ENCODE peak calls at places on chromosome 7, in eight cellular contexts. One of them, this sample, is unnamed.

GRCh38 chr7:130154131-130154500 is 51.1 kb downstream of the TMEM209 start:
- DNase-seq in endothelial cell of umbilical vein: no peak
- DNase-seq in adrenal gland: no peak
- DNase-seq in neural progenitor cell: no peak
- DNase-seq in sigmoid colon: no peak
- DNase-seq in prostate gland: no peak
- DNase-seq in fibroblast of lung: no peak
- DNase-seq in dorsolateral prefrontal cortex: no peak
- DNase-seq in this sample: no peak

GRCh38 chr7:44289341-44290249 is 35.8 kb downstream of the CAMK2B start:
- DNase-seq in sigmoid colon: peak; percentile 46
- DNase-seq in neural progenitor cell: no peak
- DNase-seq in dorsolateral prefrontal cortex: peak; percentile 31
- DNase-seq in endothelial cell of umbilical vein: no peak
- DNase-seq in fibroblast of lung: no peak
- DNase-seq in prostate gland: no peak
- DNase-seq in adrenal gland: no peak
- DNase-seq in this sample: peak; percentile 30

GRCh38 chr7:159094919-159095915 is 49.5 kb downstream of the VIPR2 start:
- DNase-seq in fibroblast of lung: no peak
- DNase-seq in sigmoid colon: peak; percentile 54
- DNase-seq in dorsolateral prefrontal cortex: no peak
- DNase-seq in endothelial cell of umbilical vein: no peak
- DNase-seq in prostate gland: no peak
- DNase-seq in adrenal gland: no peak
- DNase-seq in neural progenitor cell: no peak
- DNase-seq in this sample: no peak

GRCh38 chr7:10998984-10999757 is 25.5 kb downstream of the PHF14 start:
- DNase-seq in adrenal gland: no peak
- DNase-seq in prostate gland: no peak
- DNase-seq in dorsolateral prefrontal cortex: no peak
- DNase-seq in fibroblast of lung: peak; percentile 8
- DNase-seq in endothelial cell of umbilical vein: no peak
- DNase-seq in neural progenitor cell: peak; percentile 2
- DNase-seq in sigmoid colon: no peak
- DNase-seq in this sample: no peak

GRCh38 chr7:107610353-107610752 is 30.3 kb downstream of the BCAP29 start:
- DNase-seq in dorsolateral prefrontal cortex: no peak
- DNase-seq in endothelial cell of umbilical vein: peak; percentile 52
- DNase-seq in adrenal gland: no peak
- DNase-seq in sigmoid colon: no peak
- DNase-seq in neural progenitor cell: no peak
- DNase-seq in prostate gland: no peak
- DNase-seq in fibroblast of lung: peak; percentile 47
- DNase-seq in this sample: no peak

GRCh38 chr7:133910761-133911160 is 216.4 kb upstream of the LRGUK start:
- DNase-seq in adrenal gland: no peak
- DNase-seq in dorsolateral prefrontal cortex: no peak
- DNase-seq in sigmoid colon: no peak
- DNase-seq in endothelial cell of umbilical vein: no peak
- DNase-seq in fibroblast of lung: no peak
- DNase-seq in prostate gland: no peak
- DNase-seq in neural progenitor cell: no peak
- DNase-seq in this sample: no peak

GRCh38 chr7:139548302-139549028 is 25.0 kb downstream of the CLEC2L start:
- DNase-seq in sigmoid colon: no peak
- DNase-seq in endothelial cell of umbilical vein: no peak
- DNase-seq in neural progenitor cell: no peak
- DNase-seq in dorsolateral prefrontal cortex: no peak
- DNase-seq in fibroblast of lung: no peak
- DNase-seq in adrenal gland: no peak
- DNase-seq in prostate gland: no peak
- DNase-seq in this sample: no peak

GRCh38 chr7:6350057-6350752 is 77.8 kb upstream of the CYTH3 start:
- DNase-seq in neural progenitor cell: no peak
- DNase-seq in adrenal gland: no peak
- DNase-seq in fibroblast of lung: peak; percentile 14
- DNase-seq in dorsolateral prefrontal cortex: no peak
- DNase-seq in prostate gland: no peak
- DNase-seq in sigmoid colon: no peak
- DNase-seq in endothelial cell of umbilical vein: no peak
- DNase-seq in this sample: no peak

GRCh38 chr7:1844336-1844955 is 174.4 kb downstream of the ELFN1 start:
- DNase-seq in dorsolateral prefrontal cortex: peak; percentile 28
- DNase-seq in neural progenitor cell: no peak
- DNase-seq in adrenal gland: no peak
- DNase-seq in endothelial cell of umbilical vein: no peak
- DNase-seq in prostate gland: no peak
- DNase-seq in fibroblast of lung: no peak
- DNase-seq in sigmoid colon: peak; percentile 60
- DNase-seq in this sample: peak; percentile 11

GRCh38 chr7:37349979-37350590 is 98.6 kb downstream of the ELMO1 start:
- DNase-seq in endothelial cell of umbilical vein: no peak
- DNase-seq in dorsolateral prefrontal cortex: no peak
- DNase-seq in adrenal gland: peak; percentile 4
- DNase-seq in prostate gland: no peak
- DNase-seq in neural progenitor cell: no peak
- DNase-seq in sigmoid colon: no peak
- DNase-seq in fibroblast of lung: no peak
- DNase-seq in this sample: no peak

GRCh38 chr7:135901585-135902540 is 75.3 kb downstream of the MTPN start:
- DNase-seq in dorsolateral prefrontal cortex: no peak
- DNase-seq in prostate gland: no peak
- DNase-seq in adrenal gland: no peak
- DNase-seq in sigmoid colon: no peak
- DNase-seq in endothelial cell of umbilical vein: no peak
- DNase-seq in neural progenitor cell: peak; percentile 36
- DNase-seq in fibroblast of lung: no peak
- DNase-seq in this sample: no peak

GRCh38 chr7:37095122-37095521 is 353.5 kb downstream of the ELMO1 start:
- DNase-seq in dorsolateral prefrontal cortex: no peak
- DNase-seq in adrenal gland: no peak
- DNase-seq in fibroblast of lung: no peak
- DNase-seq in neural progenitor cell: no peak
- DNase-seq in sigmoid colon: no peak
- DNase-seq in prostate gland: no peak
- DNase-seq in endothelial cell of umbilical vein: no peak
- DNase-seq in this sample: no peak

GRCh38 chr7:106344861-106345260 is 60.1 kb upstream of the NAMPT start:
- DNase-seq in endothelial cell of umbilical vein: peak; percentile 23
- DNase-seq in sigmoid colon: no peak
- DNase-seq in prostate gland: no peak
- DNase-seq in neural progenitor cell: no peak
- DNase-seq in dorsolateral prefrontal cortex: no peak
- DNase-seq in adrenal gland: no peak
- DNase-seq in fibroblast of lung: peak; percentile 15
- DNase-seq in this sample: no peak

GRCh38 chr7:97011536-97012292 is 6.4 kb downstream of the DLX6 start:
- DNase-seq in prostate gland: no peak
- DNase-seq in dorsolateral prefrontal cortex: no peak
- DNase-seq in sigmoid colon: no peak
- DNase-seq in fibroblast of lung: no peak
- DNase-seq in neural progenitor cell: no peak
- DNase-seq in endothelial cell of umbilical vein: no peak
- DNase-seq in adrenal gland: no peak
- DNase-seq in this sample: no peak

GRCh38 chr7:18906901-18907300 is 210.5 kb downstream of the TWIST1 start:
- DNase-seq in dorsolateral prefrontal cortex: no peak
- DNase-seq in prostate gland: no peak
- DNase-seq in sigmoid colon: no peak
- DNase-seq in endothelial cell of umbilical vein: no peak
- DNase-seq in neural progenitor cell: peak; percentile 18
- DNase-seq in fibroblast of lung: no peak
- DNase-seq in adrenal gland: no peak
- DNase-seq in this sample: no peak

GRCh38 chr7:77791956-77792355 is 6.3 kb downstream of the TMEM60 start:
- DNase-seq in prostate gland: peak; percentile 23
- DNase-seq in dorsolateral prefrontal cortex: no peak
- DNase-seq in fibroblast of lung: no peak
- DNase-seq in adrenal gland: no peak
- DNase-seq in endothelial cell of umbilical vein: no peak
- DNase-seq in sigmoid colon: no peak
- DNase-seq in neural progenitor cell: no peak
- DNase-seq in this sample: no peak

GRCh38 chr7:90211391-90212148 is at the start of gene STEAP2:
- DNase-seq in endothelial cell of umbilical vein: peak; percentile 94
- DNase-seq in neural progenitor cell: peak; percentile 93
- DNase-seq in dorsolateral prefrontal cortex: peak; percentile 85
- DNase-seq in prostate gland: peak; percentile 90
- DNase-seq in fibroblast of lung: peak; percentile 92
- DNase-seq in sigmoid colon: peak; percentile 98
- DNase-seq in adrenal gland: peak; percentile 81
- DNase-seq in this sample: peak; percentile 88

GRCh38 chr7:47088329-47089067 is 493.4 kb downstream of the TNS3 start:
- DNase-seq in adrenal gland: peak; percentile 64
- DNase-seq in neural progenitor cell: peak; percentile 87
- DNase-seq in dorsolateral prefrontal cortex: peak; percentile 53
- DNase-seq in endothelial cell of umbilical vein: peak; percentile 65
- DNase-seq in prostate gland: peak; percentile 49
- DNase-seq in fibroblast of lung: peak; percentile 71
- DNase-seq in sigmoid colon: peak; percentile 77
- DNase-seq in this sample: peak; percentile 49

GRCh38 chr7:131424219-131424822 is 96.6 kb downstream of the MKLN1 start:
- DNase-seq in neural progenitor cell: peak; percentile 20
- DNase-seq in dorsolateral prefrontal cortex: no peak
- DNase-seq in endothelial cell of umbilical vein: peak; percentile 66
- DNase-seq in prostate gland: no peak
- DNase-seq in fibroblast of lung: peak; percentile 73
- DNase-seq in adrenal gland: no peak
- DNase-seq in sigmoid colon: no peak
- DNase-seq in this sample: no peak
- H3K27ac ChIP-seq in neural progenitor cell: no peak overlapping the region
- H3K27ac ChIP-seq in dorsolateral prefrontal cortex: peak overlapping the region; percentile 13
- H3K27ac ChIP-seq in endothelial cell of umbilical vein: no peak overlapping the region
- H3K27ac ChIP-seq in prostate gland: peak overlapping the region; percentile 29
- H3K27ac ChIP-seq in fibroblast of lung: no peak overlapping the region
- H3K27ac ChIP-seq in adrenal gland: no peak overlapping the region
- H3K27ac ChIP-seq in sigmoid colon: peak overlapping the region; percentile 14
- H3K27ac ChIP-seq in this sample: peak overlapping the region; percentile 70

GRCh38 chr7:4849390-4849789 is 12.4 kb downstream of the PAPOLB start:
- DNase-seq in adrenal gland: peak; percentile 30
- DNase-seq in prostate gland: peak; percentile 28
- DNase-seq in fibroblast of lung: peak; percentile 32
- DNase-seq in dorsolateral prefrontal cortex: no peak
- DNase-seq in endothelial cell of umbilical vein: peak; percentile 36
- DNase-seq in neural progenitor cell: peak; percentile 67
- DNase-seq in sigmoid colon: no peak
- DNase-seq in this sample: no peak
- TF ChIP-seq CTCF in adrenal gland: peak; percentile 30
- TF ChIP-seq CTCF in prostate gland: peak; percentile 16
- TF ChIP-seq CTCF in fibroblast of lung: peak; percentile 40
- TF ChIP-seq CTCF in dorsolateral prefrontal cortex: peak; percentile 51
- TF ChIP-seq CTCF in endothelial cell of umbilical vein: peak; percentile 39
- TF ChIP-seq CTCF in neural progenitor cell: peak; percentile 17
- TF ChIP-seq CTCF in sigmoid colon: no peak
- TF ChIP-seq CTCF in this sample: peak; percentile 36

DNA sequence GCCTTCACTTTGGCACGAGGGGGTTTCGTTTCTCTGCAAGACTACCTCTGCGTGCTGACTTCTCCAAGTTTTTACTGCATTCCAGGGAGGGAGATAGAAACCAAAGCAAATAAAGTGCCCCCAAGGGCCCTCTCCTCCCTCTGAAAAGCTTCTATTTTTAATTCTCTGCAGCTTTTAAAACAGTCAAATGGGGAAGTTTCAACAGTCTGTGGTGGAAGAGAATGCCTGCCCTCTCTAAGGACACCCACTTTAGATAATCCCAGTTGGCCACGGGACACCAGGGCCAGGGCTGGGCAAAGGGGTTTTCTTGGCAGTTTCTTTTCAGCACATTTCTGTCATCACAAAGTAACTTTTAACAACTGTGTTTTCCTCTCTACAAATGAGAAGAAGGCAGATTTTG is 386.7 kb upstream of the NPVF start:
- DNase-seq in sigmoid colon: no peak
- DNase-seq in neural progenitor cell: no peak
- DNase-seq in fibroblast of lung: no peak
- DNase-seq in dorsolateral prefrontal cortex: no peak
- DNase-seq in prostate gland: no peak
- DNase-seq in endothelial cell of umbilical vein: no peak
- DNase-seq in adrenal gland: no peak
- DNase-seq in this sample: no peak
- H3K4me3 ChIP-seq in sigmoid colon: no peak overlapping the region
- H3K4me3 ChIP-seq in neural progenitor cell: no peak overlapping the region
- H3K4me3 ChIP-seq in fibroblast of lung: no peak overlapping the region
- H3K4me3 ChIP-seq in dorsolateral prefrontal cortex: no peak overlapping the region
- H3K4me3 ChIP-seq in prostate gland: no peak overlapping the region
- H3K4me3 ChIP-seq in endothelial cell of umbilical vein: no peak overlapping the region
- H3K4me3 ChIP-seq in adrenal gland: no peak overlapping the region
- H3K4me3 ChIP-seq in this sample: no peak overlapping the region

GRCh38 chr7:73881352-73882059 is 20.5 kb downstream of the TMEM270 start:
- DNase-seq in sigmoid colon: no peak
- DNase-seq in prostate gland: no peak
- DNase-seq in fibroblast of lung: no peak
- DNase-seq in adrenal gland: no peak
- DNase-seq in neural progenitor cell: no peak
- DNase-seq in endothelial cell of umbilical vein: peak; percentile 73
- DNase-seq in dorsolateral prefrontal cortex: no peak
- DNase-seq in this sample: no peak

GRCh38 chr7:73879977-73880681 is 19.2 kb downstream of the TMEM270 start:
- DNase-seq in prostate gland: no peak
- DNase-seq in adrenal gland: peak; percentile 33
- DNase-seq in endothelial cell of umbilical vein: no peak
- DNase-seq in sigmoid colon: no peak
- DNase-seq in neural progenitor cell: no peak
- DNase-seq in dorsolateral prefrontal cortex: no peak
- DNase-seq in fibroblast of lung: peak; percentile 90
- DNase-seq in this sample: peak; percentile 71

GRCh38 chr7:73882060-73882428 is 21.1 kb downstream of the TMEM270 start:
- DNase-seq in sigmoid colon: no peak
- DNase-seq in adrenal gland: no peak
- DNase-seq in dorsolateral prefrontal cortex: no peak
- DNase-seq in neural progenitor cell: no peak
- DNase-seq in endothelial cell of umbilical vein: no peak
- DNase-seq in prostate gland: no peak
- DNase-seq in fibroblast of lung: no peak
- DNase-seq in this sample: no peak

GRCh38 chr7:73876973-73877372 is 16.0 kb downstream of the TMEM270 start:
- DNase-seq in prostate gland: no peak
- DNase-seq in neural progenitor cell: no peak
- DNase-seq in fibroblast of lung: no peak
- DNase-seq in sigmoid colon: no peak
- DNase-seq in adrenal gland: no peak
- DNase-seq in dorsolateral prefrontal cortex: no peak
- DNase-seq in endothelial cell of umbilical vein: no peak
- DNase-seq in this sample: no peak

DNA sequence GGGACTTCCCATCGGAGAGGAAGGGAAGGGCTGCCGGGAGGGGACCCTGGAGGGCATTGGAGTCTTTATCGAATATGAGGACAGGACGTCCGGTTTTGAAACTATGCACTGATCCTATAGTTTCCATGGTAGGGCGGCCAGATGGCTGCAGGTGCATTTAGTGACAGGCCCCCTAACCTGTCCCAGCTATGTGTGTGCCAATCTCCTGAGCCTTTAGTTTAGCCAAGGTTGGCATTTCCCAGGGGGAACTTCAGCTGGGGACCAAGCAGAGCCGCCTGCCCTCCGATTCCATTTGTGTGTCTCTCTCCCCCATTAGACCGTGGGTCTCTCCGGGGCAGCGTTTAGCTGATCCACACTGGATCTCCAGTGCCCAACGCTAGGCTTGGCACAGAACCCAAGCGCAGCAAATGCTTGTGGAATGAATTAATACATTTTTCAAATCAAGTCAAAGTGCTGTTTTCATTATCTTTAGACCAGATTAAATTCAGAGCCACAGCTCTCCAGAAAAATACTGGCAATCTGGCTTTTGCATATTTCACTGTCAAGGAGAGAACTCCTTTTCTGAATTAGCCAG is 19.9 kb downstream of the TMEM270 start:
- DNase-seq in endothelial cell of umbilical vein: no peak
- DNase-seq in fibroblast of lung: no peak
- DNase-seq in sigmoid colon: no peak
- DNase-seq in dorsolateral prefrontal cortex: no peak
- DNase-seq in adrenal gland: no peak
- DNase-seq in neural progenitor cell: no peak
- DNase-seq in prostate gland: no peak
- DNase-seq in this sample: no peak
- H3K27ac ChIP-seq in endothelial cell of umbilical vein: no peak overlapping the region
- H3K27ac ChIP-seq in fibroblast of lung: no peak overlapping the region
- H3K27ac ChIP-seq in sigmoid colon: peak overlapping the region; percentile 9
- H3K27ac ChIP-seq in dorsolateral prefrontal cortex: no peak overlapping the region
- H3K27ac ChIP-seq in adrenal gland: no peak overlapping the region
- H3K27ac ChIP-seq in neural progenitor cell: no peak overlapping the region
- H3K27ac ChIP-seq in prostate gland: no peak overlapping the region
- H3K27ac ChIP-seq in this sample: peak overlapping the region; percentile 92